ENCODE peak calls at places on chromosome 6, in five cellular contexts. U is hippocampal formation, P is NAMALWA, B is NCI-H1092 treated with DMSO at 0.1 percent for 48 hours, M is activated T-cell treated with anti-CD3 and anti-CD28 coated beads for 1 hour. K is an unnamed sample.

GRCh38 chr6:98142839-98143238 is 691.5 kb upstream of the POU3F2 start:
- DNase-seq in U (no peak), P (no peak), B (no peak), M (no peak), K (no peak)

GRCh38 chr6:89662659-89663223 is 24.2 kb upstream of the LYRM2 start:
- DNase-seq in U (no peak), P (no peak), B (no peak), M (no peak), K (no peak)

GRCh38 chr6:35728663-35729348 is 8.0 kb upstream of the ARMC12 start:
- DNase-seq in U (peak), P (peak), B (no peak), M (no peak), K (peak)

GRCh38 chr6:68876792-68877493 is 241.9 kb downstream of the ADGRB3 start:
- DNase-seq in U (no peak), P (peak), B (peak), M (no peak), K (no peak)

GRCh38 chr6:144639654-144640053 is 354.5 kb downstream of the UTRN start:
- DNase-seq in U (no peak), P (no peak), B (no peak), M (no peak), K (no peak)

GRCh38 chr6:1986454-1987243 is 258.8 kb downstream of the GMDS start:
- DNase-seq in U (no peak), P (no peak), B (no peak), M (no peak), K (no peak)

GRCh38 chr6:48733581-48733980 is 622.6 kb upstream of the PTCHD4 start:
- DNase-seq in U (no peak), P (no peak), B (no peak), M (no peak), K (no peak)

GRCh38 chr6:44537306-44538049 is 150.0 kb downstream of the CDC5L start:
- DNase-seq in U (no peak), P (no peak), B (no peak), M (no peak), K (no peak)

GRCh38 chr6:72272958-72273357 is 348.9 kb upstream of the KCNQ5 start:
- DNase-seq in U (no peak), P (no peak), B (no peak), M (no peak), K (no peak)

GRCh38 chr6:15907914-15908518 is 220.9 kb upstream of the MYLIP start:
- DNase-seq in U (no peak), P (no peak), B (no peak), M (no peak), K (no peak)

GRCh38 chr6:2209226-2209809 is 36.1 kb downstream of the GMDS start:
- DNase-seq in U (no peak), P (peak), B (peak), M (no peak), K (no peak)

GRCh38 chr6:165662041-165662491 is 975 bp downstream of the PDE10A start:
- DNase-seq in U (no peak), P (no peak), B (peak), M (no peak), K (no peak)